ENCODE peak calls at places on chromosomes 6 and 20, in six cellular contexts. One of them, this sample, is unnamed.

GRCh38 chr6:147248859-147249258 is 44.6 kb downstream of the STXBP5 start:
- DNase-seq in midbrain: no peak
- DNase-seq in NCI-H1048: no peak
- DNase-seq in myocyte: no peak
- DNase-seq in fibroblast of gingiva: no peak
- DNase-seq in stimulated activated CD4-positive, alpha-beta T cell treated with anti-CD3 and anti-CD28 coated beads, Interleukin-2, amount 100 ng/mL, for 48 hours: no peak
- DNase-seq in this sample: no peak

GRCh38 chr20:44621325-44621724 is 30.2 kb downstream of the ADA start:
- DNase-seq in stimulated activated CD4-positive, alpha-beta T cell treated with anti-CD3 and anti-CD28 coated beads, Interleukin-2, amount 100 ng/mL, for 48 hours: no peak
- DNase-seq in myocyte: no peak
- DNase-seq in midbrain: no peak
- DNase-seq in NCI-H1048: no peak
- DNase-seq in fibroblast of gingiva: no peak
- DNase-seq in this sample: no peak

GRCh38 chr6:154111025-154111424 is 72.0 kb downstream of the OPRM1 start:
- DNase-seq in NCI-H1048: no peak
- DNase-seq in fibroblast of gingiva: no peak
- DNase-seq in stimulated activated CD4-positive, alpha-beta T cell treated with anti-CD3 and anti-CD28 coated beads, Interleukin-2, amount 100 ng/mL, for 48 hours: no peak
- DNase-seq in myocyte: no peak
- DNase-seq in midbrain: no peak
- DNase-seq in this sample: no peak

GRCh38 chr6:20652691-20653479 is 118.6 kb downstream of the CDKAL1 start:
- DNase-seq in myocyte: no peak
- DNase-seq in NCI-H1048: no peak
- DNase-seq in stimulated activated CD4-positive, alpha-beta T cell treated with anti-CD3 and anti-CD28 coated beads, Interleukin-2, amount 100 ng/mL, for 48 hours: no peak
- DNase-seq in fibroblast of gingiva: no peak
- DNase-seq in midbrain: no peak
- DNase-seq in this sample: no peak

GRCh38 chr6:141252828-141253608 is 879.7 kb upstream of the GJE1 start:
- DNase-seq in myocyte: peak
- DNase-seq in stimulated activated CD4-positive, alpha-beta T cell treated with anti-CD3 and anti-CD28 coated beads, Interleukin-2, amount 100 ng/mL, for 48 hours: no peak
- DNase-seq in fibroblast of gingiva: peak
- DNase-seq in midbrain: no peak
- DNase-seq in NCI-H1048: no peak
- DNase-seq in this sample: no peak

GRCh38 chr6:123635144-123635543 is 1.6 kb downstream of the TRDN start:
- DNase-seq in NCI-H1048: no peak
- DNase-seq in midbrain: no peak
- DNase-seq in stimulated activated CD4-positive, alpha-beta T cell treated with anti-CD3 and anti-CD28 coated beads, Interleukin-2, amount 100 ng/mL, for 48 hours: no peak
- DNase-seq in myocyte: peak
- DNase-seq in fibroblast of gingiva: no peak
- DNase-seq in this sample: no peak

GRCh38 chr20:61830241-61830930 is 235.3 kb downstream of the TAF4 start:
- DNase-seq in stimulated activated CD4-positive, alpha-beta T cell treated with anti-CD3 and anti-CD28 coated beads, Interleukin-2, amount 100 ng/mL, for 48 hours: no peak
- DNase-seq in midbrain: no peak
- DNase-seq in fibroblast of gingiva: no peak
- DNase-seq in NCI-H1048: no peak
- DNase-seq in myocyte: no peak
- DNase-seq in this sample: no peak

GRCh38 chr20:47493954-47494293 is 7.8 kb upstream of the NCOA3 start:
- DNase-seq in NCI-H1048: no peak
- DNase-seq in myocyte: no peak
- DNase-seq in midbrain: no peak
- DNase-seq in fibroblast of gingiva: no peak
- DNase-seq in stimulated activated CD4-positive, alpha-beta T cell treated with anti-CD3 and anti-CD28 coated beads, Interleukin-2, amount 100 ng/mL, for 48 hours: no peak
- DNase-seq in this sample: no peak

GRCh38 chr6:45461486-45461885 is 83.8 kb upstream of the SUPT3H start:
- DNase-seq in midbrain: no peak
- DNase-seq in fibroblast of gingiva: no peak
- DNase-seq in NCI-H1048: no peak
- DNase-seq in stimulated activated CD4-positive, alpha-beta T cell treated with anti-CD3 and anti-CD28 coated beads, Interleukin-2, amount 100 ng/mL, for 48 hours: no peak
- DNase-seq in myocyte: no peak
- DNase-seq in this sample: no peak